ENCODE peak calls at places on chromosomes 6 and 20, in seven cellular contexts. Y is AG10803, Q is HFF-Myc, X is nephron progenitor cell, T is fibroblast of mammary gland, J is HFFc6, L is GM13977. B is an unnamed sample.

GRCh38 chr6:136886110-136886509 is 36.0 kb upstream of the SLC35D3 start:
- DNase-seq in Y (no peak), Q (no peak), X (no peak), T (peak), J (no peak), L (no peak), B (no peak)

GRCh38 chr6:107114872-107115694 is at the start of gene BEND3:
- DNase-seq in Y (peak), Q (no peak), X (peak), T (no peak), J (no peak), L (peak), B (peak)

GRCh38 chr20:50019466-50020256 is 36.9 kb downstream of the SNAI1 start:
- DNase-seq in Y (no peak), Q (no peak), X (no peak), T (no peak), J (no peak), L (no peak), B (no peak)

GRCh38 chr6:132161283-132161682 is 210.1 kb upstream of the CCN2 start:
- DNase-seq in Y (peak), Q (peak), X (no peak), T (peak), J (peak), L (peak), B (no peak)

GRCh38 chr20:56689318-56689717 is 60.2 kb downstream of the TFAP2C start:
- DNase-seq in Y (peak), Q (peak), X (peak), T (peak), J (peak), L (no peak), B (no peak)

GRCh38 chr6:101830501-101831031 is 437.1 kb downstream of the GRIK2 start:
- DNase-seq in Y (peak), Q (no peak), X (no peak), T (peak), J (peak), L (no peak), B (no peak)

GRCh38 chr20:61217848-61218247 is 34.2 kb upstream of the CDH4 start:
- DNase-seq in Y (no peak), Q (no peak), X (no peak), T (no peak), J (no peak), L (no peak), B (no peak)

GRCh38 chr6:95614094-95614493 is 36.8 kb downstream of the MANEA start:
- DNase-seq in Y (no peak), Q (no peak), X (no peak), T (peak), J (no peak), L (no peak), B (no peak)

GRCh38 chr20:34562643-34563042 is 4.1 kb downstream of the MAP1LC3A start:
- DNase-seq in Y (no peak), Q (no peak), X (no peak), T (peak), J (no peak), L (peak), B (no peak)

GRCh38 chr6:28750926-28751458 is 172.8 kb downstream of the TRIM27 start:
- DNase-seq in Y (no peak), Q (no peak), X (no peak), T (no peak), J (no peak), L (no peak), B (no peak)

DNA sequence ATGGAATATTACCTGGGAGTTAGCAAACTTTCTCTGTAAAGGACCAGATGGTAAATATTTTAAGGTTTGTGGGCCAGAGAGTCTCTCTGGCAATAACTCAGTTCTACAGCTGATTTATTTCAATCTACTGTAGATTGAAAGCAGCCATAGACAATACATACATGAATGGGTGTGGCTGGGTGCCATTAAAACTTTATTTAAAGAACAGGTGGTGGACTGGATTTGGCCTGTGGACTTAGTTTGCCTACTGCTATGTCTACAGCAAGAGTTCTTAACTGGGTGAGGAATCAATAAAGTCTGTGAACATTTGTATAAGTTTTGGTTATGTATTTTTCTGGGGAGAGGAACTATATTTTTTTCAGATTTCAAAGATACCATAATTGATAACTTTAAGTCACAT is 55.1 kb downstream of the SLC22A2 start:
- DNase-seq in Y (no peak), Q (no peak), X (no peak), T (no peak), J (no peak), L (no peak), B (no peak)
- TF ChIP-seq CTCF in Y (no peak), Q (no peak), X (no peak), T (no peak), J (no peak), L (no peak), B (no peak)

DNA sequence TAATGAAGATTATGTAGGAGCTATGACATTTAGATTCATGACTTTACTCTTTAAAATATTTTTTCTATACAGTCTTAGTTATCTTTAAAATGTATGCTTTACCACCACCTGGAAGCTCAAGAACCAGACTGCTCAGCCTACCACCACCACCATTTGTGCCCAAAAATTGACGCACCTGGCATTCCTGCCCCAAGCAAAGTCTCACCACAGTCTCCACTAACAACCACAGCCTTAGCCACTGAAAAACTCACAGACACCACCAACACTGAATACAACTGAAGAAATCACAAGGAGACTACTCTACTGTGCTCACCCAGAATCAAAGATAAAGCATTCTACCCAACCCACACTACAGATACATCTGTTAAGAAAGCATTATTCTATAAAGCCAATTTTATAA is 201.9 kb upstream of the PDE10A start:
- DNase-seq in Y (no peak), Q (no peak), X (no peak), T (no peak), J (no peak), L (no peak), B (no peak)
- TF ChIP-seq CTCF in Y (no peak), Q (no peak), X (no peak), T (no peak), J (no peak), L (no peak), B (no peak)

DNA sequence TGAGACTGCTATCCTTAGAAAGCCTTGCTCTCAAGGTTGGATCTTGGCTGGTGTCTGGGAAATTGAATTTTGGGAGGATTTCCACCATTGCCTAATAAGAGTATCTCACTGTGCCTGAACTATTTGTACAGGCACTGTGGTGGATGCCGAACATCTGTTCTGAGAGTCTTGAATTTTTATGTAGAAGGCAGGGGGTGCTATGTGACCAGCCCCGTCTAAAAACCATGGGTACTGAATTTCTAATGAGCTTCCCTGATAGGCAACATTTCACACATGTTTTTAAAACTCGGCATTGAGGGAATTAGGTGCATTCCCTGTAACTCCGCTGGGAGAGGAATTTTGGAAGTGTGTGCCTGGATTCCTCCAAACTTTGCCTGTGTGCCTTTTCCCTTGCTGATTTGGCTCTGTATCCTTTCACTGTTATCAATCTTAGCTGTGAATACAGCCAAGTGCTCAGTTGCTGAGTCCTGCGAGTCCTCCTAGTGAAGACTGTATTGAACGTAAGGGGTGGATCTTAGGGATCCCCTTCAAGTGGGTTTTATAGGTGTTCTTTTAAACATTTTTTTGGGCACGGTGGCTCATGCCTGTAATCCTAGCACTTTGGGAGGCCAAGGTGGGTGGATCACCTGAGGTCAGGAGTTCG is 27.6 kb upstream of the SCAF8 start:
- DNase-seq in Y (no peak), Q (peak), X (no peak), T (peak), J (no peak), L (no peak), B (no peak)
- TF ChIP-seq CTCF in Y (no peak), Q (no peak), X (no peak), T (peak), J (no peak), L (no peak), B (no peak)

GRCh38 chr20:42018979-42019378 is 400.8 kb upstream of the CHD6 start:
- DNase-seq in Y (no peak), Q (no peak), X (no peak), T (no peak), J (no peak), L (no peak), B (no peak)
- TF ChIP-seq CTCF in Y (no peak), Q (no peak), X (no peak), T (no peak), J (no peak), L (peak), B (peak)